ENCODE peak calls at places on chromosome 22, in six cellular contexts. C is mucosa of gallbladder, Q is putamen, J is NCI-H446 treated with DMSO at 0.1 percent for 48 hours, W is astrocyte of the cerebellum, S is brain pericyte. G is an unnamed sample.

GRCh38 chr22:24471570-24471969 is 23.6 kb upstream of the UPB1 start:
- DNase-seq in S (peak), C (peak), J (peak), Q (no peak), W (peak), G (no peak)

GRCh38 chr22:36156515-36157419 is 3.8 kb downstream of the APOL3 start:
- DNase-seq in Q (peak), S (peak), W (peak), J (no peak), C (peak), G (no peak)

GRCh38 chr22:45889539-45890350 is 87.2 kb downstream of the WNT7B start:
- DNase-seq in C (no peak), S (no peak), W (no peak), Q (no peak), J (no peak), G (no peak)

GRCh38 chr22:39174498-39175120 is 22.1 kb upstream of the CBX7 start:
- DNase-seq in Q (peak), S (peak), J (no peak), C (peak), W (peak), G (no peak)

GRCh38 chr22:42022162-42022847 is 23.7 kb downstream of the WBP2NL start:
- DNase-seq in W (no peak), C (no peak), J (no peak), S (no peak), Q (no peak), G (no peak)

GRCh38 chr22:28239941-28240340 is 320.9 kb upstream of the PITPNB start:
- DNase-seq in J (no peak), S (no peak), Q (no peak), C (no peak), W (no peak), G (no peak)

GRCh38 chr22:46636221-46637002 is 16.2 kb downstream of the GRAMD4 start:
- DNase-seq in J (no peak), Q (no peak), W (no peak), C (no peak), S (no peak), G (no peak)

GRCh38 chr22:47374273-47374771 is 611.9 kb downstream of the TBC1D22A start:
- DNase-seq in S (no peak), W (no peak), C (no peak), J (no peak), Q (no peak), G (no peak)

GRCh38 chr22:18068381-18068988 is 9.3 kb upstream of the PEX26 start:
- DNase-seq in J (no peak), W (no peak), S (no peak), Q (no peak), C (no peak), G (no peak)

GRCh38 chr22:20156611-20157415 is 6.0 kb upstream of the CCDC188 start:
- DNase-seq in W (peak), Q (peak), S (no peak), J (peak), C (peak), G (no peak)

GRCh38 chr22:19643448-19644313 is 70.6 kb upstream of the SEPTIN5 start:
- DNase-seq in W (no peak), C (no peak), Q (no peak), S (no peak), J (no peak), G (no peak)

GRCh38 chr22:25370322-25370721 is 150.9 kb downstream of the CRYBB2 start:
- DNase-seq in C (no peak), J (no peak), W (no peak), Q (no peak), S (no peak), G (no peak)

GRCh38 chr22:27816552-27816951 is 15.0 kb upstream of the MN1 start:
- DNase-seq in C (no peak), J (no peak), Q (no peak), S (no peak), W (no peak), G (no peak)

GRCh38 chr22:39808087-39808486 is 85.5 kb downstream of the ENTHD1 start:
- DNase-seq in J (no peak), W (no peak), Q (no peak), S (no peak), C (no peak), G (no peak)

GRCh38 chr22:32340437-32340836 is 17.2 kb upstream of the RFPL3 start:
- DNase-seq in Q (no peak), S (no peak), J (no peak), C (no peak), W (no peak), G (peak)

GRCh38 chr22:36828815-36829214 is 12.0 kb upstream of the PVALB start:
- DNase-seq in J (no peak), C (no peak), S (no peak), W (no peak), Q (no peak), G (no peak)

GRCh38 chr22:42069801-42070516 is 653 bp downstream of the NAGA start:
- DNase-seq in W (no peak), C (no peak), S (no peak), Q (no peak), J (no peak), G (no peak)

GRCh38 chr22:50503475-50504145 is 3.9 kb downstream of the LMF2 start:
- DNase-seq in C (no peak), S (no peak), W (no peak), J (no peak), Q (no peak), G (no peak)

GRCh38 chr22:33746501-33746928 is 173.8 kb downstream of the LARGE1 start:
- DNase-seq in S (no peak), Q (no peak), W (no peak), J (no peak), C (peak), G (no peak)

GRCh38 chr22:38981659-38982007 is 514 bp upstream of the APOBEC3B start:
- DNase-seq in J (no peak), W (no peak), S (no peak), C (no peak), Q (no peak), G (no peak)

GRCh38 chr22:22703715-22704114 is 59.3 kb downstream of the GGTLC2 start:
- DNase-seq in W (no peak), J (no peak), Q (no peak), C (no peak), S (no peak), G (no peak)

GRCh38 chr22:32050678-32051515 is 7.8 kb downstream of the SLC5A1 start:
- DNase-seq in Q (no peak), W (peak), S (no peak), J (peak), C (peak), G (no peak)

GRCh38 chr22:50184004-50184461 is 1.7 kb upstream of the TRABD start:
- DNase-seq in C (peak), Q (no peak), J (no peak), W (no peak), S (no peak), G (no peak)

GRCh38 chr22:37267128-37267587 is 15.2 kb upstream of the CYTH4 start:
- DNase-seq in J (no peak), C (no peak), Q (no peak), W (no peak), S (no peak), G (no peak)